ENCODE peak calls at places on chromosome 19, in five cellular contexts. E is astrocyte, R is iris pigment epithelial cell, T is BJ, H is epithelial cell of esophagus. Q is an unnamed sample.

GRCh38 chr19:35449347-35450043 is 1.4 kb downstream of the FFAR2 start:
- DNase-seq in E (no peak), R (no peak), T (no peak), H (peak; percentile 19), Q (no peak)

GRCh38 chr19:43525836-43526771 is 897 bp downstream of the ETHE1 start:
- DNase-seq in E (no peak), R (peak; percentile 17), T (no peak), H (peak; percentile 44), Q (no peak)

GRCh38 chr19:27676877-27677276 is 1536.1 kb downstream of the UQCRFS1 start:
- DNase-seq in E (no peak), R (no peak), T (no peak), H (no peak), Q (no peak)

GRCh38 chr19:44499559-44499958 is 763 bp downstream of the ZNF180 start:
- DNase-seq in E (no peak), R (no peak), T (no peak), H (no peak), Q (no peak)

GRCh38 chr19:56076413-56076998 is 44.6 kb downstream of the ZNF787 start:
- DNase-seq in E (no peak), R (peak; percentile 61), T (no peak), H (peak; percentile 57), Q (no peak)

GRCh38 chr19:10346509-10346908 is 7.1 kb upstream of the ICAM3 start:
- DNase-seq in E (no peak), R (peak; percentile 59), T (no peak), H (no peak), Q (no peak)

GRCh38 chr19:29812080-29812880 is 489 bp downstream of the CCNE1 start:
- DNase-seq in E (no peak), R (no peak), T (no peak), H (no peak), Q (no peak)

GRCh38 chr19:46303345-46303701 is 6.5 kb downstream of the HIF3A start:
- DNase-seq in E (no peak), R (no peak), T (no peak), H (no peak), Q (no peak)

GRCh38 chr19:14544977-14545715 is 15.8 kb downstream of the TECR start:
- DNase-seq in E (no peak), R (peak; percentile 47), T (no peak), H (peak; percentile 75), Q (no peak)